ENCODE peak calls at places on chromosome 21, in four cellular contexts. D is neuronal stem cell; Y is CD4-positive, alpha-beta T cell; H is transverse colon. F is an unnamed sample.

GRCh38 chr21:16976132-16976666 is 536.6 kb upstream of the CXADR start:
- DNase-seq in H (no peak), Y (no peak), D (no peak), F (no peak)

GRCh38 chr21:36663033-36663855 is 35.7 kb upstream of the SIM2 start:
- DNase-seq in D (no peak), H (no peak), Y (no peak), F (no peak)

GRCh38 chr21:39715804-39716397 is 29.1 kb upstream of the IGSF5 start:
- DNase-seq in H (peak), D (peak), Y (peak), F (peak)

GRCh38 chr21:33537212-33537611 is 4.7 kb downstream of the GART start:
- DNase-seq in D (no peak), H (no peak), Y (no peak), F (no peak)

GRCh38 chr21:36846624-36847023 is 119.8 kb downstream of the HLCS start:
- DNase-seq in H (no peak), D (no peak), Y (no peak), F (no peak)

GRCh38 chr21:29343517-29343916 is 44.8 kb downstream of the BACH1 start:
- DNase-seq in H (no peak), Y (no peak), D (no peak), F (peak)

GRCh38 chr21:21159253-21159899 is 161.2 kb downstream of the NCAM2 start:
- DNase-seq in Y (no peak), H (no peak), D (no peak), F (no peak)

GRCh38 chr21:29133241-29133640 is 2.8 kb downstream of the MAP3K7CL start:
- DNase-seq in D (no peak), H (no peak), Y (no peak), F (no peak)

GRCh38 chr21:44802396-44803153 is 955 bp upstream of the UBE2G2 start:
- DNase-seq in D (no peak), H (no peak), Y (no peak), F (no peak)

GRCh38 chr21:36790616-36791015 is 91.7 kb downstream of the SIM2 start:
- DNase-seq in H (no peak), D (no peak), Y (no peak), F (no peak)

GRCh38 chr21:15848632-15849031 is 118.8 kb downstream of the USP25 start:
- DNase-seq in Y (no peak), D (no peak), H (no peak), F (no peak)

GRCh38 chr21:39430457-39430856 is 15.1 kb downstream of the LCA5L start:
- DNase-seq in D (no peak), H (no peak), Y (no peak), F (no peak)

GRCh38 chr21:42672699-42673458 is 19.5 kb downstream of the PDE9A start:
- DNase-seq in Y (no peak), D (peak), H (no peak), F (no peak)
- H3K27ac ChIP-seq in Y (no peak), D (peak), H (peak), F (no peak)

GRCh38 chr21:46375560-46376230 is 51.7 kb downstream of the PCNT start:
- DNase-seq in H (no peak), Y (no peak), D (no peak), F (no peak)
- H3K27ac ChIP-seq in H (no peak), Y (no peak), D (no peak), F (no peak)

GRCh38 chr21:46618738-46619369 is 14.0 kb upstream of the S100B start:
- DNase-seq in Y (no peak), H (no peak), D (no peak), F (no peak)
- H3K27ac ChIP-seq in Y (no peak), H (no peak), D (no peak), F (no peak)

DNA sequence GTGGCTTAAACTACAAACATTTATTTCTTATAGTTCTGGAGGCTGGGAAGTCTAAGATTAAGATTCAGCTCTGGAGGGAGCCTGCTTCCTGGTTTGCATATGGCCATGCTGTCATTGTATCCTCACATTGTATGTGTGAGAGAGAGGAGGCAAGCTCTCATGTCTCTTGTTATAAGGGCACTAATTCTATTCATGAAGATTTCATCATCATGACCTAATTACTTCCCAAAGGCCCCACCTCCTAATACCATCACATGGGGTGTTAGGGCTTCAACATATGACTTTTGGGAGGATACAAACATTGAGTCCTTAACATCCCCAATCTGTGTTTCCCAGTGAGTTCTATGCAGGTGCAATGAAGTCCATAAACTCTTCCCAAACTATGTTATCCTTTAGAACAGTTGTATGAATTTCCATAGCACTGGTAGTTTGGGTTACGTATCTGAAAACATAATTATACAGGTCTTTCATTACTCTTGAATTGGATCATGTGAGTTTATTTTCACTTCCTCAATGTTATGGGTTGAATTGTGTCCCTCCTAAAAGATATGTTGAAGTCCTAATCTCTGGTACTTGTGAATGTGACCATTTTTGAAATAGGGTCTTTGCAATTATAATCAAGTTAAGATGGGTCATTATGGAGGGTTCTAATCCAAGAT is 124.2 kb downstream of the RUNX1 start:
- DNase-seq in H (no peak), Y (no peak), D (no peak), F (no peak)
- H3K27ac ChIP-seq in H (no peak), Y (no peak), D (no peak), F (no peak)

F was measured in pancreas.